ENCODE peak calls at places on chromosomes 6 and 20, in six cellular contexts. One of them, this sample, is unnamed.

GRCh38 chr20:34544109-34544793 is 14.3 kb upstream of the MAP1LC3A start:
- DNase-seq in H1: no peak
- DNase-seq in H9: peak
- DNase-seq in mesenchymal stem cell: no peak
- DNase-seq in IMR-90: no peak
- DNase-seq in mesendoderm: peak
- DNase-seq in this sample: no peak

GRCh38 chr6:119454694-119455093 is 105.1 kb upstream of the MAN1A1 start:
- DNase-seq in mesendoderm: no peak
- DNase-seq in H9: no peak
- DNase-seq in mesenchymal stem cell: no peak
- DNase-seq in IMR-90: no peak
- DNase-seq in H1: no peak
- DNase-seq in this sample: no peak

GRCh38 chr6:134875367-134875766 is 74.5 kb downstream of the ALDH8A1 start:
- DNase-seq in mesendoderm: peak
- DNase-seq in H9: no peak
- DNase-seq in mesenchymal stem cell: no peak
- DNase-seq in IMR-90: peak
- DNase-seq in H1: no peak
- DNase-seq in this sample: no peak

GRCh38 chr6:89084954-89085353 is 4.4 kb downstream of the PNRC1 start:
- DNase-seq in H9: peak
- DNase-seq in mesenchymal stem cell: peak
- DNase-seq in IMR-90: peak
- DNase-seq in H1: no peak
- DNase-seq in mesendoderm: peak
- DNase-seq in this sample: no peak

GRCh38 chr20:35277531-35278395 is at the start of gene MMP24OS:
- DNase-seq in mesenchymal stem cell: peak
- DNase-seq in H9: peak
- DNase-seq in H1: peak
- DNase-seq in mesendoderm: peak
- DNase-seq in IMR-90: peak
- DNase-seq in this sample: peak

GRCh38 chr6:8131265-8131897 is 29.0 kb upstream of the EEF1E1 start:
- DNase-seq in H9: peak
- DNase-seq in H1: peak
- DNase-seq in mesendoderm: peak
- DNase-seq in IMR-90: peak
- DNase-seq in mesenchymal stem cell: peak
- DNase-seq in this sample: peak

GRCh38 chr6:96184798-96185197 is 169.0 kb downstream of the FUT9 start:
- DNase-seq in H9: no peak
- DNase-seq in mesenchymal stem cell: no peak
- DNase-seq in mesendoderm: peak
- DNase-seq in H1: peak
- DNase-seq in IMR-90: no peak
- DNase-seq in this sample: no peak

GRCh38 chr20:33663161-33664084 is 1.3 kb downstream of the C20orf144 start:
- DNase-seq in H9: peak
- DNase-seq in IMR-90: peak
- DNase-seq in mesenchymal stem cell: peak
- DNase-seq in mesendoderm: peak
- DNase-seq in H1: no peak
- DNase-seq in this sample: peak

GRCh38 chr6:25223421-25224052 is 55.6 kb upstream of the CARMIL1 start:
- DNase-seq in mesenchymal stem cell: peak
- DNase-seq in mesendoderm: peak
- DNase-seq in H1: no peak
- DNase-seq in H9: peak
- DNase-seq in IMR-90: peak
- DNase-seq in this sample: peak

GRCh38 chr20:47865912-47866311 is 80.6 kb upstream of the SULF2 start:
- DNase-seq in IMR-90: no peak
- DNase-seq in mesendoderm: no peak
- DNase-seq in mesenchymal stem cell: no peak
- DNase-seq in H1: no peak
- DNase-seq in H9: no peak
- DNase-seq in this sample: no peak

GRCh38 chr6:38131527-38131965 is 312.0 kb downstream of the ZFAND3 start:
- DNase-seq in mesenchymal stem cell: peak
- DNase-seq in H1: no peak
- DNase-seq in H9: no peak
- DNase-seq in mesendoderm: no peak
- DNase-seq in IMR-90: peak
- DNase-seq in this sample: no peak
- H2BK15ac ChIP-seq in mesenchymal stem cell: no peak
- H2BK15ac ChIP-seq in H1: no peak
- H2BK15ac ChIP-seq in H9: no peak
- H2BK15ac ChIP-seq in mesendoderm: no peak
- H2BK15ac ChIP-seq in IMR-90: no peak
- H2BK15ac ChIP-seq in this sample: no peak

GRCh38 chr20:60583741-60584140 is 625.5 kb downstream of the CDH26 start:
- DNase-seq in IMR-90: no peak
- DNase-seq in mesendoderm: no peak
- DNase-seq in H1: no peak
- DNase-seq in H9: no peak
- DNase-seq in mesenchymal stem cell: no peak
- DNase-seq in this sample: no peak

GRCh38 chr20:60589624-60590023 is 631.4 kb downstream of the CDH26 start:
- DNase-seq in mesendoderm: peak
- DNase-seq in mesenchymal stem cell: no peak
- DNase-seq in IMR-90: peak
- DNase-seq in H9: peak
- DNase-seq in H1: peak
- DNase-seq in this sample: peak

GRCh38 chr20:60581606-60582005 is 623.4 kb downstream of the CDH26 start:
- DNase-seq in H9: no peak
- DNase-seq in H1: no peak
- DNase-seq in IMR-90: no peak
- DNase-seq in mesendoderm: no peak
- DNase-seq in mesenchymal stem cell: no peak
- DNase-seq in this sample: no peak

GRCh38 chr20:60584221-60584620 is 626.0 kb downstream of the CDH26 start:
- DNase-seq in H9: no peak
- DNase-seq in mesendoderm: no peak
- DNase-seq in H1: no peak
- DNase-seq in IMR-90: no peak
- DNase-seq in mesenchymal stem cell: no peak
- DNase-seq in this sample: no peak

DNA sequence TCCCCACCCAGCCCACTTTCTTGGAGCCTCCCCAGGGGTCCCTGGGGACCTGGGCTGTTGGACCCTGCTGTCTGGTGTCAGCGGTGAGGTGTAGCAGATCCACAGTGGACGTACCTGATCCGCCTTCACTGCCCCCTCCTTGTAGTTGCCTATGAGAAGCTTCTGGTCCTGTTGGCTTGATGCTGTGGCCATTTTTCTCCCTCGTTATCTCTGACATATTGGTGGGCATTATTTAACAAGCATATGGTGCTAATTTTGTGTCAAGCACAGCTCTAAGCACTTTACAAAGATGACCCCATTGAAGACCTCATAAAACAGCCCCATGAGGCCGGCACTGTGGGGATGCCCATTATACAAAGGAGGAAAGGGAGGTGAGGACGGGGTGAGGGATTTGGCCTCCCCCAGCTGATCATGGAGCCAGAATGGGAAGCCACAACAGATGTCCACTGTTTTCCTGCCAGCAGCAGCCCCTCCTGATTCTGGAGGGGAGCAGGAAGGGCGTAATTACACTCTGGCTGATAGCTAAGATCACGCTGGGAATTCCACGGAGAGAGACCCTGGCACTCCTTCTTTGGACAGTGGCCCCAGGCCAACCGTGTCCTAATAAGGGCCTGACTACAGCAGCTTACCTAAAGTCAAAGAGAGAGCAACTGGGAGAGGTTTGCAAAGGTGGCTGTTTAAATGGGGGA is 628.3 kb downstream of the CDH26 start:
- DNase-seq in H1: no peak
- DNase-seq in IMR-90: no peak
- DNase-seq in mesenchymal stem cell: no peak
- DNase-seq in H9: no peak
- DNase-seq in mesendoderm: peak
- DNase-seq in this sample: no peak
- H2BK120ac ChIP-seq in H1: no peak
- H2BK120ac ChIP-seq in IMR-90: no peak
- H2BK120ac ChIP-seq in mesenchymal stem cell: no peak
- H2BK120ac ChIP-seq in H9: no peak
- H2BK120ac ChIP-seq in mesendoderm: no peak
- H2BK120ac ChIP-seq in this sample: no peak

GRCh38 chr6:52046456-52046855 is 41.0 kb downstream of the PKHD1 start:
- DNase-seq in mesendoderm: no peak
- DNase-seq in mesenchymal stem cell: no peak
- DNase-seq in H1: no peak
- DNase-seq in H9: no peak
- DNase-seq in IMR-90: no peak
- DNase-seq in this sample: no peak
- H2BK15ac ChIP-seq in mesendoderm: no peak
- H2BK15ac ChIP-seq in mesenchymal stem cell: no peak
- H2BK15ac ChIP-seq in H1: no peak
- H2BK15ac ChIP-seq in H9: no peak
- H2BK15ac ChIP-seq in IMR-90: no peak
- H2BK15ac ChIP-seq in this sample: no peak

GRCh38 chr6:104689551-104690205 is 170.0 kb downstream of the HACE1 start:
- DNase-seq in H1: no peak
- DNase-seq in IMR-90: peak
- DNase-seq in mesendoderm: peak
- DNase-seq in H9: no peak
- DNase-seq in mesenchymal stem cell: peak
- DNase-seq in this sample: no peak
- H2BK120ac ChIP-seq in H1: no peak
- H2BK120ac ChIP-seq in IMR-90: no peak
- H2BK120ac ChIP-seq in mesendoderm: no peak
- H2BK120ac ChIP-seq in H9: no peak
- H2BK120ac ChIP-seq in mesenchymal stem cell: peak
- H2BK120ac ChIP-seq in this sample: no peak

GRCh38 chr6:97978855-97979271 is 695.8 kb upstream of the MMS22L start:
- DNase-seq in mesendoderm: peak
- DNase-seq in H9: peak
- DNase-seq in mesenchymal stem cell: no peak
- DNase-seq in H1: no peak
- DNase-seq in IMR-90: no peak
- DNase-seq in this sample: no peak
- H2BK15ac ChIP-seq in mesendoderm: no peak
- H2BK15ac ChIP-seq in H9: no peak
- H2BK15ac ChIP-seq in mesenchymal stem cell: no peak
- H2BK15ac ChIP-seq in H1: no peak
- H2BK15ac ChIP-seq in IMR-90: no peak
- H2BK15ac ChIP-seq in this sample: no peak

GRCh38 chr20:46709459-46710148 is at the start of gene SLC2A10:
- DNase-seq in H1: no peak
- DNase-seq in H9: peak
- DNase-seq in mesendoderm: peak
- DNase-seq in IMR-90: peak
- DNase-seq in mesenchymal stem cell: peak
- DNase-seq in this sample: peak
- H2BK120ac ChIP-seq in H1: no peak
- H2BK120ac ChIP-seq in H9: no peak
- H2BK120ac ChIP-seq in mesendoderm: no peak
- H2BK120ac ChIP-seq in IMR-90: peak
- H2BK120ac ChIP-seq in mesenchymal stem cell: peak
- H2BK120ac ChIP-seq in this sample: peak

GRCh38 chr6:45539124-45539523 is 161.4 kb upstream of the SUPT3H start:
- DNase-seq in IMR-90: no peak
- DNase-seq in mesenchymal stem cell: peak
- DNase-seq in H9: no peak
- DNase-seq in H1: no peak
- DNase-seq in mesendoderm: no peak
- DNase-seq in this sample: no peak

GRCh38 chr6:45538636-45539035 is 160.9 kb upstream of the SUPT3H start:
- DNase-seq in H1: no peak
- DNase-seq in mesendoderm: no peak
- DNase-seq in IMR-90: no peak
- DNase-seq in mesenchymal stem cell: peak
- DNase-seq in H9: no peak
- DNase-seq in this sample: no peak

GRCh38 chr6:45541934-45542333 is 164.2 kb upstream of the SUPT3H start:
- DNase-seq in H1: no peak
- DNase-seq in mesendoderm: peak
- DNase-seq in IMR-90: no peak
- DNase-seq in H9: no peak
- DNase-seq in mesenchymal stem cell: no peak
- DNase-seq in this sample: no peak

GRCh38 chr6:45537539-45537938 is 159.8 kb upstream of the SUPT3H start:
- DNase-seq in mesendoderm: no peak
- DNase-seq in H9: no peak
- DNase-seq in H1: no peak
- DNase-seq in mesenchymal stem cell: peak
- DNase-seq in IMR-90: no peak
- DNase-seq in this sample: no peak

DNA sequence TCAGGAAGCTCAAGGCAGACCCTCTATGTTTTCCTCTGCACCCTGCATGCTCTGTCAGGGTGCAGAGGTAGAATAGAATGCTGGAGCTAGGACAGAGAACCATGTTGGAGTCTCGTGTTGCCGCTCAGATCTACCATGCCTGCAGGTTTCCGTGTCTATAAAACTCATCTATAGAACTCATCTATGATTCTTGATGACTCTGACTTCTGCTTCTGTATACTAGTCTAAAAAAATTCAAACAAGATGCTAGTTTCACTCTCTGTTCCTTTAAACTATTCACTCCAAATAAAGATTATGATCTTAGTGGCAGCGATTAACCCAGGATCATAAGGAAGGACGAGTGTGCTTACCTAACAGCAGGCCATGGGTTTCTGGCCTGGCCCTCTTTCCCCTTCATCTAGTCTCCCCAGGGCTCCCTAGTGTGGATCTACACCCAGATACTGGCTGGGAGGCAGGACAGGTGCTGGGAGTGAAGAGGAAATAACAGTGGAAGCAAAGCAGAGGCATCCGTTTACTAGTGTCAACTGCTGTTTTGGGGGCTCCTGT is 162.7 kb upstream of the SUPT3H start:
- DNase-seq in mesenchymal stem cell: no peak
- DNase-seq in H9: no peak
- DNase-seq in H1: no peak
- DNase-seq in mesendoderm: no peak
- DNase-seq in IMR-90: no peak
- DNase-seq in this sample: no peak
- H2BK15ac ChIP-seq in mesenchymal stem cell: no peak
- H2BK15ac ChIP-seq in H9: no peak
- H2BK15ac ChIP-seq in H1: no peak
- H2BK15ac ChIP-seq in mesendoderm: no peak
- H2BK15ac ChIP-seq in IMR-90: no peak
- H2BK15ac ChIP-seq in this sample: no peak